ENCODE peak calls at places on chromosomes 4 and X, in five cellular contexts. E is ascending aorta; S is stimulated activated CD4-positive, alpha-beta T cell treated with anti-CD3 and anti-CD28 coated beads, Interleukin-2, amount 100 ng/mL, for 48 hours; O is NCI-H2081; T is sciatic nerve. Y is an unnamed sample.

GRCh38 chr4:148786699-148787098 is 344.5 kb upstream of the NR3C2 start:
- DNase-seq in O (no peak), T (no peak), S (no peak), E (no peak), Y (no peak)

GRCh38 chr4:67019670-67020069 is 525.6 kb downstream of the CENPC start:
- DNase-seq in E (no peak), S (no peak), O (no peak), T (no peak), Y (no peak)

GRCh38 chr4:99414401-99414800 is 20.7 kb downstream of the ADH7 start:
- DNase-seq in E (no peak), T (no peak), O (no peak), S (no peak), Y (no peak)

GRCh38 chrX:133568109-133568508 is 152.8 kb upstream of the GPC4 start:
- DNase-seq in O (no peak), S (no peak), E (no peak), T (no peak), Y (no peak)

GRCh38 chrX:107483976-107484726 is 34.7 kb downstream of the FRMPD3 start:
- DNase-seq in S (no peak), T (no peak), E (no peak), O (peak), Y (no peak)

GRCh38 chr4:141654098-141654497 is 17.7 kb downstream of the IL15 start:
- DNase-seq in T (no peak), E (peak), S (no peak), O (no peak), Y (no peak)

GRCh38 chrX:154401045-154401799 is 3.0 kb downstream of the RPL10 start:
- DNase-seq in E (peak), T (no peak), S (no peak), O (no peak), Y (no peak)

GRCh38 chrX:70527053-70527452 is 82.4 kb downstream of the DLG3 start:
- DNase-seq in T (no peak), O (no peak), E (no peak), S (no peak), Y (no peak)

GRCh38 chrX:124030520-124030919 is 69.0 kb downstream of the STAG2 start:
- DNase-seq in O (no peak), T (no peak), S (no peak), E (no peak), Y (peak)

GRCh38 chrX:68945603-68946228 is 116.9 kb downstream of the EFNB1 start:
- DNase-seq in T (no peak), E (peak), S (no peak), O (no peak), Y (no peak)

GRCh38 chr4:123352240-123352945 is 44.2 kb upstream of the SPRY1 start:
- DNase-seq in O (no peak), S (no peak), E (no peak), T (no peak), Y (no peak)

GRCh38 chr4:183823394-183823793 is 81.7 kb upstream of the STOX2 start:
- DNase-seq in S (no peak), E (no peak), T (no peak), O (no peak), Y (no peak)

GRCh38 chrX:101803451-101803850 is 128.4 kb downstream of the ZMAT1 start:
- DNase-seq in T (no peak), O (no peak), E (no peak), S (no peak), Y (no peak)

GRCh38 chr4:110654254-110654635 is 31.4 kb upstream of the PITX2 start:
- DNase-seq in O (no peak), S (no peak), E (no peak), T (no peak), Y (no peak)

GRCh38 chr4:70772929-70773555 is 51.3 kb downstream of the RUFY3 start:
- DNase-seq in T (no peak), E (no peak), O (no peak), S (no peak), Y (no peak)